ENCODE peak calls at places on chromosomes 12 and 14, in seven cellular contexts. V, K, U, S, F, H and J are unnamed samples. For H3K27me3 and H3K4me1, the result is how much of the 10 kb centered on the place peaks cover.

GRCh38 chr14:76339922-76340615 is 35.9 kb upstream of the ESRRB start:
- DNase-seq in V (no peak), K (no peak), U (no peak), S (no peak), F (no peak), H (no peak), J (no peak)

GRCh38 chr14:34275038-34275437 is 187.0 kb downstream of the SPTSSA start:
- DNase-seq in V (no peak), K (no peak), U (no peak), S (no peak), F (no peak), H (no peak), J (no peak)

GRCh38 chr14:23895480-23895879 is 58.1 kb upstream of the DHRS4 start:
- DNase-seq in V (no peak), K (no peak), U (no peak), S (no peak), F (no peak), H (no peak), J (no peak)

GRCh38 chr12:57069522-57069921 is 9.1 kb downstream of the NEMP1 start:
- DNase-seq in V (peak), K (peak), U (peak), S (peak), F (peak), H (peak), J (peak)

GRCh38 chr12:115873416-115874082 is 403.9 kb downstream of the MED13L start:
- DNase-seq in V (no peak), K (no peak), U (no peak), S (no peak), F (no peak), H (no peak), J (no peak)

GRCh38 chr12:632102-632696 is 31.0 kb downstream of the NINJ2 start:
- DNase-seq in V (no peak), K (peak), U (peak), S (no peak), F (no peak), H (no peak), J (no peak)

GRCh38 chr14:68785817-68786490 is 6.9 kb downstream of the ZFP36L1 start:
- DNase-seq in V (peak), K (no peak), U (no peak), S (no peak), F (peak), H (no peak), J (peak)

GRCh38 chr14:69592923-69593677 is 18.3 kb upstream of the SUSD6 start:
- DNase-seq in V (peak), K (no peak), U (peak), S (no peak), F (peak), H (no peak), J (peak)

GRCh38 chr12:19036673-19037357 is 92.7 kb upstream of the PLEKHA5 start:
- DNase-seq in V (no peak), K (no peak), U (no peak), S (no peak), F (no peak), H (no peak), J (no peak)

GRCh38 chr12:110937104-110937641 is 16.8 kb upstream of the MYL2 start:
- DNase-seq in V (peak), K (peak), U (peak), S (no peak), F (no peak), H (peak), J (peak)

GRCh38 chr14:89240414-89240813 is 176.6 kb downstream of the FOXN3 start:
- DNase-seq in V (no peak), K (no peak), U (no peak), S (no peak), F (no peak), H (no peak), J (no peak)

GRCh38 chr12:57864811-57865751 is 18.6 kb upstream of the CTDSP2 start:
- DNase-seq in V (peak), K (peak), U (peak), S (peak), F (peak), H (peak), J (peak)

GRCh38 chr12:49400304-49400703 is 33.0 kb downstream of the SPATS2 start:
- DNase-seq in V (no peak), K (no peak), U (no peak), S (no peak), F (no peak), H (no peak), J (no peak)

GRCh38 chr12:124694846-124695497 is 127.6 kb upstream of the NCOR2 start:
- DNase-seq in V (no peak), K (peak), U (no peak), S (no peak), F (no peak), H (no peak), J (no peak)

GRCh38 chr12:104358353-104359003 is 54.9 kb downstream of the EID3 start:
- DNase-seq in V (peak), K (peak), U (peak), S (no peak), F (peak), H (peak), J (peak)

GRCh38 chr12:76555226-76555767 is 4.3 kb downstream of the OSBPL8 start:
- DNase-seq in V (no peak), K (no peak), U (no peak), S (no peak), F (no peak), H (no peak), J (no peak)

GRCh38 chr14:91056361-91056760 is 4.1 kb downstream of the RPS6KA5 start:
- DNase-seq in V (no peak), K (no peak), U (no peak), S (no peak), F (no peak), H (no peak), J (no peak)

GRCh38 chr12:113114447-113115178 is 20.9 kb downstream of the RASAL1 start:
- DNase-seq in V (no peak), K (no peak), U (no peak), S (no peak), F (no peak), H (no peak), J (no peak)

GRCh38 chr12:6461401-6462233 is 8.9 kb downstream of the VAMP1 start:
- DNase-seq in V (peak), K (peak), U (no peak), S (peak), F (peak), H (no peak), J (peak)

GRCh38 chr12:71014180-71014785 is 93.7 kb upstream of the PTPRR start:
- DNase-seq in V (no peak), K (no peak), U (peak), S (no peak), F (no peak), H (peak), J (no peak)

GRCh38 chr12:50224026-50224692 is 57.0 kb upstream of the CERS5 start:
- DNase-seq in V (no peak), K (peak), U (peak), S (no peak), F (no peak), H (peak), J (no peak)

GRCh38 chr14:29789475-29789874 is 138.2 kb downstream of the PRKD1 start:
- DNase-seq in V (no peak), K (no peak), U (no peak), S (no peak), F (no peak), H (no peak), J (no peak)

GRCh38 chr12:52300796-52301691 is 9.7 kb upstream of the KRT81 start:
- DNase-seq in V (no peak), K (no peak), U (no peak), S (no peak), F (peak), H (no peak), J (no peak)

GRCh38 chr12:122057769-122058168 is 20.8 kb upstream of the MLXIP start:
- DNase-seq in V (no peak), K (no peak), U (no peak), S (no peak), F (no peak), H (no peak), J (no peak)

GRCh38 chr14:34987180-34987579 is 4.4 kb downstream of the SRP54 start:
- DNase-seq in V (no peak), K (no peak), U (no peak), S (no peak), F (no peak), H (no peak), J (no peak)

GRCh38 chr14:84465890-84466289 is 1064.1 kb upstream of the FLRT2 start:
- DNase-seq in V (no peak), K (no peak), U (no peak), S (no peak), F (no peak), H (no peak), J (no peak)

GRCh38 chr14:70919774-70920173 is 12.5 kb downstream of the PCNX1 start:
- DNase-seq in V (no peak), K (peak), U (no peak), S (no peak), F (no peak), H (no peak), J (no peak)
- H3K27me3 ChIP-seq in V (under half), K (under half), U (under half), S (under half), F (under half), H (under half), J (under half)

GRCh38 chr12:46124848-46125619 is 134.7 kb upstream of the SCAF11 start:
- DNase-seq in V (peak), K (peak), U (peak), S (no peak), F (peak), H (peak), J (peak)

GRCh38 chr12:46126050-46126727 is 135.8 kb upstream of the SCAF11 start:
- DNase-seq in V (no peak), K (peak), U (no peak), S (no peak), F (no peak), H (no peak), J (no peak)

DNA sequence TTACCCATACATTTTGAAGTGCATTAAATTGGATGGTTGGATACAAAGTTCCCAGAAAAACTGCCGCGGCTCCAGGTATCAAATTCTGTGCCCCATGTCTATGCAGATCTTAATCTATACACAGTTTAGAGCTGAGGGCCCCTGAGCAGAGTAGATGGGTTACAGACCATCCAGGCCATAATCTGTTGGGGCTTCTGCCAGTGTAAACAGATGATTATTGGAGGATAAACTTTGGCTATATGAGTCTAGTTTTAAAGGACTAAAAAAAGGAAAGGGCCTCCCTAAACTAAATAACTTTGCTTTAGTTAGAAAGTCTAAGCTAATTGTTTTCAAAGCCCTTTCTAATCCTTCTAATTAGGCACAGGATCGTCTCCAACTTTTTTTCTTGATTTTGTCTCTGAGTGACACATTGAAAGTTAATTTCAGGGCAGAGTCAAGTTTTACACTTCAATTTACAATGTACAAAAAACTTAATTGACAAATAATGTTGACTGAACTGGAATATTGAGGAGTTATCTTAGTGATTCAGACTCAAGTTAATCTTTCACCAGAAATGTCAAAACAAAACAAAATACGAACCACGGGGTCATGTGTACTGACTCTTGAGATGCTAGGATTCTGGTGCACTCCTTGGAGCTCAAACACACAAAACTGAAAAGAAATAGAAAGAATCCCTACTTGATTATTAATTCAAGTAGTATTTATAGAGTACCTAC is 133.9 kb upstream of the SCAF11 start:
- DNase-seq in V (no peak), K (no peak), U (no peak), S (no peak), F (no peak), H (no peak), J (no peak)
- TF ChIP-seq CTCF in V (no peak), K (no peak), U (no peak), S (no peak), F (no peak), H (no peak), J (no peak)

GRCh38 chr14:73057939-73058223 is 453 bp upstream of the RBM25 start:
- DNase-seq in V (no peak), K (no peak), U (no peak), S (no peak), F (no peak), H (no peak), J (no peak)
- H3K4me1 ChIP-seq in V (under half), K (under half), U (under half), S (under half), F (under half), H (under half), J (under half)

GRCh38 chr14:62144863-62145262 is 382.6 kb downstream of the SNAPC1 start:
- DNase-seq in V (no peak), K (no peak), U (no peak), S (no peak), F (no peak), H (no peak), J (no peak)

GRCh38 chr14:62143235-62143634 is 381.0 kb downstream of the SNAPC1 start:
- DNase-seq in V (no peak), K (peak), U (no peak), S (no peak), F (no peak), H (no peak), J (peak)

DNA sequence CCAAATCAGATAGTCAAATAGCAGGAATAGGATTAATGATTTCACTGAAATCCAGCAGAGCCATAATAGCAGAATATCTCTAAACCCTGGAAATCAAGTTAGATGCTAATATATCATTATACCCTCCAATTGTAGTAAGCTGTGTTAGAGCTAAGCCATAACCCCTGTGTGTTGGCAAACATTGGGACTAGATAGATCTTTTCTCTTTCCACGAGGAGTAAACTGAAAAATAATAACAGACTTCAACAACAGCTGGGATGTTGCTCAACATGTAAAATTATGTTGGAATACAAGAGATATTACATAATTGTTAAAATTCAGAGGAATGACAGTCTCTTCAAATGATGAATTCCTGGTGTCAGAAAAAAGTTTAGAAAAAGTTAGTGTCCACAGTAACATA is 383.8 kb downstream of the SNAPC1 start:
- DNase-seq in V (no peak), K (no peak), U (no peak), S (no peak), F (no peak), H (no peak), J (no peak)
- H3K27me3 ChIP-seq in V (under half), K (under half), U (under half), S (under half), F (under half), H (under half), J (under half)

GRCh38 chr14:54338696-54339317 is 58.0 kb upstream of the CDKN3 start:
- DNase-seq in V (no peak), K (peak), U (peak), S (no peak), F (no peak), H (peak), J (no peak)
- TF ChIP-seq CTCF in V (peak), K (peak), U (peak), S (no peak), F (no peak), H (peak), J (peak)

GRCh38 chr14:92457018-92457565 is 56.5 kb upstream of the RIN3 start:
- DNase-seq in V (no peak), K (no peak), U (no peak), S (no peak), F (no peak), H (no peak), J (no peak)
- H3K4me1 ChIP-seq in V (under half), K (under half), U (under half), S (under half), F (under half), H (under half), J (under half)

GRCh38 chr12:131774576-131774975 is 53.6 kb upstream of the MMP17 start:
- DNase-seq in V (no peak), K (no peak), U (no peak), S (no peak), F (no peak), H (no peak), J (no peak)

GRCh38 chr12:131775124-131775903 is 52.9 kb upstream of the MMP17 start:
- DNase-seq in V (no peak), K (no peak), U (peak), S (no peak), F (no peak), H (no peak), J (no peak)

GRCh38 chr12:131775904-131776889 is 52.0 kb upstream of the MMP17 start:
- DNase-seq in V (no peak), K (no peak), U (no peak), S (no peak), F (no peak), H (no peak), J (no peak)

GRCh38 chr12:131770120-131770519 is 58.1 kb upstream of the MMP17 start:
- DNase-seq in V (no peak), K (no peak), U (no peak), S (no peak), F (no peak), H (no peak), J (no peak)

GRCh38 chr12:131773582-131774221 is 54.5 kb upstream of the MMP17 start:
- DNase-seq in V (no peak), K (no peak), U (no peak), S (no peak), F (no peak), H (no peak), J (no peak)
- H3K27me3 ChIP-seq in V (under half), K (under half), U (under half), S (under half), F (under half), H (under half), J (under half)

GRCh38 chr14:58492044-58492443 is 64.5 kb downstream of the KIAA0586 start:
- DNase-seq in V (no peak), K (no peak), U (no peak), S (no peak), F (no peak), H (no peak), J (no peak)
- TF ChIP-seq CTCF in V (no peak), K (no peak), U (no peak), S (no peak), F (no peak), H (no peak), J (no peak)

GRCh38 chr14:99189201-99189801 is 82.7 kb downstream of the BCL11B start:
- DNase-seq in V (no peak), K (no peak), U (no peak), S (no peak), F (no peak), H (no peak), J (no peak)

GRCh38 chr14:99188721-99189120 is 83.3 kb downstream of the BCL11B start:
- DNase-seq in V (no peak), K (no peak), U (peak), S (no peak), F (no peak), H (no peak), J (no peak)

GRCh38 chr14:99187858-99188257 is 84.1 kb downstream of the BCL11B start:
- DNase-seq in V (no peak), K (no peak), U (no peak), S (no peak), F (no peak), H (no peak), J (no peak)

GRCh38 chr14:99185436-99186068 is 86.4 kb downstream of the BCL11B start:
- DNase-seq in V (no peak), K (no peak), U (no peak), S (no peak), F (peak), H (no peak), J (no peak)

GRCh38 chr14:99186956-99187690 is 84.9 kb downstream of the BCL11B start:
- DNase-seq in V (no peak), K (no peak), U (no peak), S (no peak), F (no peak), H (no peak), J (no peak)
- H3K4me1 ChIP-seq in V (under half), K (under half), U (under half), S (under half), F (under half), H (under half), J (under half)

GRCh38 chr12:129902371-129903091 is 1.3 kb downstream of the TMEM132D start:
- DNase-seq in V (no peak), K (no peak), U (peak), S (no peak), F (no peak), H (no peak), J (no peak)
- H3K27me3 ChIP-seq in V (under half), K (under half), U (half or more), S (under half), F (under half), H (under half), J (under half)